ENCODE peak calls at places on chromosome 13, in six cellular contexts. One of them, this sample, is unnamed.

GRCh38 chr13:65966991-65967451 is 1263.1 kb downstream of the PCDH9 start:
- DNase-seq in AG04450: no peak
- DNase-seq in uterus: no peak
- DNase-seq in PC-3: peak
- DNase-seq in cardiac muscle cell: peak
- DNase-seq in LNCaP clone FGC: peak
- DNase-seq in this sample: no peak

GRCh38 chr13:48431431-48431830 is 18.5 kb upstream of the LPAR6 start:
- DNase-seq in AG04450: no peak
- DNase-seq in LNCaP clone FGC: no peak
- DNase-seq in cardiac muscle cell: no peak
- DNase-seq in uterus: no peak
- DNase-seq in PC-3: no peak
- DNase-seq in this sample: no peak

GRCh38 chr13:73336789-73337188 is 278.0 kb downstream of the KLF5 start:
- DNase-seq in cardiac muscle cell: no peak
- DNase-seq in LNCaP clone FGC: no peak
- DNase-seq in PC-3: peak
- DNase-seq in AG04450: no peak
- DNase-seq in uterus: no peak
- DNase-seq in this sample: no peak

GRCh38 chr13:101202590-101202989 is 213.7 kb downstream of the NALCN start:
- DNase-seq in LNCaP clone FGC: no peak
- DNase-seq in uterus: no peak
- DNase-seq in PC-3: peak
- DNase-seq in cardiac muscle cell: no peak
- DNase-seq in AG04450: no peak
- DNase-seq in this sample: no peak

GRCh38 chr13:74969419-74969818 is 512.5 kb downstream of the TBC1D4 start:
- DNase-seq in cardiac muscle cell: no peak
- DNase-seq in AG04450: no peak
- DNase-seq in PC-3: no peak
- DNase-seq in LNCaP clone FGC: no peak
- DNase-seq in uterus: no peak
- DNase-seq in this sample: no peak

GRCh38 chr13:98454389-98454881 is 122.5 kb downstream of the STK24 start:
- DNase-seq in AG04450: peak
- DNase-seq in uterus: no peak
- DNase-seq in cardiac muscle cell: peak
- DNase-seq in LNCaP clone FGC: peak
- DNase-seq in PC-3: peak
- DNase-seq in this sample: peak

GRCh38 chr13:61880576-61881283 is 465.1 kb upstream of the PCDH20 start:
- DNase-seq in AG04450: no peak
- DNase-seq in uterus: no peak
- DNase-seq in LNCaP clone FGC: peak
- DNase-seq in PC-3: peak
- DNase-seq in cardiac muscle cell: peak
- DNase-seq in this sample: no peak

GRCh38 chr13:106802917-106803316 is 235.0 kb upstream of the ARGLU1 start:
- DNase-seq in LNCaP clone FGC: no peak
- DNase-seq in AG04450: no peak
- DNase-seq in uterus: no peak
- DNase-seq in cardiac muscle cell: no peak
- DNase-seq in PC-3: no peak
- DNase-seq in this sample: no peak

GRCh38 chr13:32254416-32254815 is 60.7 kb downstream of the ZAR1L start:
- DNase-seq in AG04450: no peak
- DNase-seq in uterus: no peak
- DNase-seq in PC-3: no peak
- DNase-seq in cardiac muscle cell: no peak
- DNase-seq in LNCaP clone FGC: no peak
- DNase-seq in this sample: no peak
- H3K4me3 ChIP-seq in AG04450: no peak
- H3K4me3 ChIP-seq in uterus: no peak
- H3K4me3 ChIP-seq in PC-3: peak
- H3K4me3 ChIP-seq in cardiac muscle cell: no peak
- H3K4me3 ChIP-seq in LNCaP clone FGC: peak
- H3K4me3 ChIP-seq in this sample: no peak

GRCh38 chr13:51768378-51768921 is 35.5 kb downstream of the DHRS12 start:
- DNase-seq in PC-3: no peak
- DNase-seq in LNCaP clone FGC: no peak
- DNase-seq in AG04450: no peak
- DNase-seq in uterus: no peak
- DNase-seq in cardiac muscle cell: peak
- DNase-seq in this sample: no peak

GRCh38 chr13:51768976-51769375 is 35.0 kb downstream of the DHRS12 start:
- DNase-seq in PC-3: no peak
- DNase-seq in cardiac muscle cell: no peak
- DNase-seq in uterus: no peak
- DNase-seq in LNCaP clone FGC: no peak
- DNase-seq in AG04450: no peak
- DNase-seq in this sample: no peak

GRCh38 chr13:51769455-51770127 is 34.4 kb downstream of the DHRS12 start:
- DNase-seq in cardiac muscle cell: no peak
- DNase-seq in uterus: peak
- DNase-seq in AG04450: no peak
- DNase-seq in PC-3: no peak
- DNase-seq in LNCaP clone FGC: no peak
- DNase-seq in this sample: no peak

GRCh38 chr13:51765142-51765515 is 38.8 kb downstream of the DHRS12 start:
- DNase-seq in AG04450: no peak
- DNase-seq in cardiac muscle cell: no peak
- DNase-seq in LNCaP clone FGC: no peak
- DNase-seq in PC-3: no peak
- DNase-seq in uterus: no peak
- DNase-seq in this sample: no peak

DNA sequence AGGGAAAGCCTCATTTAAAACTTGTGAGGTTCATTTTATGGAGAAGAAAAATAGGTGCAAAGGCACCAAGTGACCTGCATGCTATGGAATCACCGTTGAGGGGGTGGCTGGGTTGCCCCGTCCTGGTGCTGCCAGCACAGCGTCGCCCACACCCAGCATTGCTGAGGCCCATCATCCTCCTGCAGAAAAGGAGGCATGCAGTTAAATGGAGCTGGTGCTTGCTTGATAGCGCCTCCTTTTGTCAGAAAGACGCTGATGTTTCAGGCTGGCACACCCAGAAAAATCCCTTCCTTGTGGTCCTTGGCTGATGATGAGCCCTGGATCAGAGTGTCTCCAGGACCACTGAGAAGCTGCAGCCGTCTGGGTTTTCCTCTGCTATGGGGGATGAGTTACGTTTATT is 36.9 kb downstream of the DHRS12 start:
- DNase-seq in cardiac muscle cell: no peak
- DNase-seq in LNCaP clone FGC: no peak
- DNase-seq in AG04450: no peak
- DNase-seq in uterus: no peak
- DNase-seq in PC-3: peak
- DNase-seq in this sample: no peak
- TF ChIP-seq CTCF in cardiac muscle cell: no peak
- TF ChIP-seq CTCF in LNCaP clone FGC: peak
- TF ChIP-seq CTCF in AG04450: no peak
- TF ChIP-seq CTCF in uterus: no peak
- TF ChIP-seq CTCF in PC-3: peak
- TF ChIP-seq CTCF in this sample: no peak

GRCh38 chr13:50512602-50513527 is 330.6 kb downstream of the DLEU7 start:
- DNase-seq in PC-3: peak
- DNase-seq in AG04450: no peak
- DNase-seq in uterus: peak
- DNase-seq in LNCaP clone FGC: peak
- DNase-seq in cardiac muscle cell: peak
- DNase-seq in this sample: no peak
- H3K4me3 ChIP-seq in PC-3: peak
- H3K4me3 ChIP-seq in AG04450: peak
- H3K4me3 ChIP-seq in uterus: peak
- H3K4me3 ChIP-seq in LNCaP clone FGC: peak
- H3K4me3 ChIP-seq in cardiac muscle cell: no peak
- H3K4me3 ChIP-seq in this sample: peak

GRCh38 chr13:91238036-91238435 is 109.5 kb upstream of the MIR17HG start:
- DNase-seq in cardiac muscle cell: no peak
- DNase-seq in AG04450: no peak
- DNase-seq in PC-3: no peak
- DNase-seq in uterus: no peak
- DNase-seq in LNCaP clone FGC: no peak
- DNase-seq in this sample: no peak
- TF ChIP-seq CTCF in cardiac muscle cell: no peak
- TF ChIP-seq CTCF in AG04450: no peak
- TF ChIP-seq CTCF in PC-3: no peak
- TF ChIP-seq CTCF in uterus: no peak
- TF ChIP-seq CTCF in LNCaP clone FGC: no peak
- TF ChIP-seq CTCF in this sample: no peak

DNA sequence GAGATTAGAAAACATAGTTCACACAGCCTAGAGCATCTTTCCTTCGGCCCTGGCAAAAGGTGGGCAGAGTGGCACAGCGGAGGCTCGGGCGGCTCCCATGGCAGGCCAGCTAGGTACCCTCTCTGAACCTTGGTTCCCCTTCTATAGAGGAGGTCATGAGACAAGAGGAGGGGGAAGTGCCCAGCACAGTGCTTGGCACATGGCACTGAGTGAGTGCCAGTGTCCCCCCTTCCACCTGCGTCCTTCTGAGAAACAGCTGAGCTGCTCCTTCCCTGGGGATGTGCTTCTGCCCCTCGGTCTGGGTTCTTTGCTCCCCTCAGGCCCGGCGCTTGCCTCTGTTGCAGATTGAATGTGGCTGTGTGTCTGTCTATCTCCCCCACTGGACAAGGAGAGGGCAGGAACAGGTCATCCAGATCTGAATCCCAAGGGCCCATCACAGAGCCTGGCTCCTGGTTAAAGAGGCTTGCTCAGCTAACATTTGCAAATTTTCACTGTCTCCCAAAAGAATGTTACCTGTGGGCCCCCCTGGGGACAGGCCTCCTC is 165.6 kb downstream of the USP12 start:
- DNase-seq in AG04450: no peak
- DNase-seq in LNCaP clone FGC: no peak
- DNase-seq in uterus: no peak
- DNase-seq in PC-3: no peak
- DNase-seq in cardiac muscle cell: no peak
- DNase-seq in this sample: no peak
- H3K4me3 ChIP-seq in AG04450: no peak
- H3K4me3 ChIP-seq in LNCaP clone FGC: no peak
- H3K4me3 ChIP-seq in uterus: no peak
- H3K4me3 ChIP-seq in PC-3: peak
- H3K4me3 ChIP-seq in cardiac muscle cell: peak
- H3K4me3 ChIP-seq in this sample: no peak

GRCh38 chr13:58024103-58024502 is 392.6 kb downstream of the PCDH17 start:
- DNase-seq in AG04450: no peak
- DNase-seq in PC-3: no peak
- DNase-seq in LNCaP clone FGC: no peak
- DNase-seq in cardiac muscle cell: no peak
- DNase-seq in uterus: no peak
- DNase-seq in this sample: no peak
- TF ChIP-seq CTCF in AG04450: no peak
- TF ChIP-seq CTCF in PC-3: no peak
- TF ChIP-seq CTCF in LNCaP clone FGC: no peak
- TF ChIP-seq CTCF in cardiac muscle cell: no peak
- TF ChIP-seq CTCF in uterus: no peak
- TF ChIP-seq CTCF in this sample: no peak

GRCh38 chr13:50524540-50524939 is 319.0 kb downstream of the DLEU7 start:
- DNase-seq in PC-3: no peak
- DNase-seq in AG04450: no peak
- DNase-seq in LNCaP clone FGC: no peak
- DNase-seq in uterus: no peak
- DNase-seq in cardiac muscle cell: no peak
- DNase-seq in this sample: no peak

GRCh38 chr13:50531917-50532899 is 311.3 kb downstream of the DLEU7 start:
- DNase-seq in LNCaP clone FGC: no peak
- DNase-seq in cardiac muscle cell: no peak
- DNase-seq in PC-3: peak
- DNase-seq in uterus: no peak
- DNase-seq in AG04450: no peak
- DNase-seq in this sample: no peak

GRCh38 chr13:50526771-50527567 is 316.5 kb downstream of the DLEU7 start:
- DNase-seq in cardiac muscle cell: no peak
- DNase-seq in LNCaP clone FGC: no peak
- DNase-seq in AG04450: no peak
- DNase-seq in uterus: no peak
- DNase-seq in PC-3: no peak
- DNase-seq in this sample: no peak

GRCh38 chr13:50527612-50528509 is 315.6 kb downstream of the DLEU7 start:
- DNase-seq in LNCaP clone FGC: no peak
- DNase-seq in AG04450: no peak
- DNase-seq in PC-3: no peak
- DNase-seq in cardiac muscle cell: no peak
- DNase-seq in uterus: no peak
- DNase-seq in this sample: no peak

DNA sequence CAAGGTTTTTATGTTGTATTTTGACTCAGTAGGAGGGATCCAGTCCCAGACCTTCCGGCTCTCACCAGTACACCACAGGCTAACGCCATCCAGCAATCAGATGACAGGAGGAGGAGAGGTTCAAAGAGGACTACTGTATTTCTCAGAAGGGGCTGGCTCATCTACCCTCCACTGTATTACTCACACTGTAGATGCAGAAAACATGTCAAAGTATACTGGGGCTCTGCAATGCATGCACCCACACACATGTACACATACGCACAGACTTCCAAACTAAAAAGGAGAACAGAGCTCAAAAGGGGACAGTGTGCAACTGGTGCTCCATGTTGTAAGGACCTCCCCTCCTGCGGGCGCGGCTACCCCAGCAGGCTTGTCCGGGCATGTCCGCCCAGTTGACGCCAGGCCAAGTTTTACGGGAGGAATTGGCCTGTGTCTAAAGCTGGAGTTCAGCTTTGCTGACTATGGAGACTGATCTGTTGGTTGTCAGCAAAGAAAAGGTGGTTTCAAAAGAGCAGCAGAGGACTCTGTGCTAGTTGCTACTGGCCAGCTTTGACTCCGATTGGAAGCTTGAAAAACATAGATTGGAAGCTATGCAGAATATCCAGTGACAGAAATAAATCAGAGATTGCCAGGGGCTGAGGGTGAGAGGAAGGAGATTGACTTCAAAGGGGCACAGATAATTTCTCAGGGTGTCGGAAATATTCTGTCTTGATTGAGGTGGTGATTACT is 314.2 kb downstream of the DLEU7 start:
- DNase-seq in AG04450: peak
- DNase-seq in cardiac muscle cell: peak
- DNase-seq in uterus: peak
- DNase-seq in LNCaP clone FGC: peak
- DNase-seq in PC-3: peak
- DNase-seq in this sample: peak
- H3K4me3 ChIP-seq in AG04450: peak
- H3K4me3 ChIP-seq in cardiac muscle cell: no peak
- H3K4me3 ChIP-seq in uterus: peak
- H3K4me3 ChIP-seq in LNCaP clone FGC: no peak
- H3K4me3 ChIP-seq in PC-3: no peak
- H3K4me3 ChIP-seq in this sample: no peak

GRCh38 chr13:40558656-40559055 is 107.8 kb downstream of the FOXO1 start:
- DNase-seq in cardiac muscle cell: no peak
- DNase-seq in LNCaP clone FGC: no peak
- DNase-seq in PC-3: no peak
- DNase-seq in AG04450: no peak
- DNase-seq in uterus: no peak
- DNase-seq in this sample: no peak
- TF ChIP-seq CTCF in cardiac muscle cell: no peak
- TF ChIP-seq CTCF in LNCaP clone FGC: no peak
- TF ChIP-seq CTCF in PC-3: no peak
- TF ChIP-seq CTCF in AG04450: no peak
- TF ChIP-seq CTCF in uterus: no peak
- TF ChIP-seq CTCF in this sample: no peak

This sample was measured in AG04449.